ENCODE peak calls at places on chromosome 12, in seven cellular contexts. W, F, V, Y, O, K and G are unnamed samples.

GRCh38 chr12:28611115-28611435 is 420.8 kb downstream of the CCDC91 start:
- DNase-seq in K (no peak), V (peak; percentile 85), F (peak; percentile 93), Y (no peak), O (no peak), W (no peak), G (no peak)

GRCh38 chr12:232731-233614 is 19.0 kb upstream of the SLC6A12 start:
- DNase-seq in O (peak; percentile 36), V (no peak), W (no peak), Y (no peak), F (no peak), K (no peak), G (no peak)

GRCh38 chr12:13941258-13942249 is 39.8 kb downstream of the GRIN2B start:
- DNase-seq in F (peak; percentile 0), K (peak; percentile 91), Y (peak; percentile 64), O (peak; percentile 80), V (peak; percentile 19), W (peak; percentile 93), G (peak; percentile 58)

GRCh38 chr12:109767991-109768900 is 54.6 kb downstream of the FAM222A start:
- DNase-seq in O (peak; percentile 30), W (no peak), V (no peak), F (no peak), K (no peak), Y (no peak), G (no peak)

GRCh38 chr12:26848156-26848825 is 15.3 kb upstream of the ITPR2 start:
- DNase-seq in V (peak; percentile 80), W (peak; percentile 91), Y (no peak), O (no peak), F (peak; percentile 63), K (no peak), G (no peak)

GRCh38 chr12:47141459-47141858 is 61.7 kb upstream of the AMIGO2 start:
- DNase-seq in Y (no peak), K (peak; percentile 63), W (no peak), V (no peak), O (peak; percentile 56), F (no peak), G (no peak)

GRCh38 chr12:102722147-102722546 is 194.9 kb downstream of the PAH start:
- DNase-seq in K (no peak), W (no peak), Y (no peak), F (no peak), O (no peak), V (no peak), G (no peak)

GRCh38 chr12:53048033-53048779 is 1.7 kb upstream of the TNS2 start:
- DNase-seq in K (peak; percentile 86), F (no peak), O (peak; percentile 77), W (no peak), Y (no peak), V (peak; percentile 47), G (no peak)

GRCh38 chr12:22981711-22982110 is 356.7 kb downstream of the ETNK1 start:
- DNase-seq in K (peak; percentile 51), O (no peak), F (peak; percentile 38), Y (no peak), W (peak; percentile 13), V (peak; percentile 5), G (no peak)

GRCh38 chr12:22105542-22105941 is 59.5 kb downstream of the CMAS start:
- DNase-seq in V (peak; percentile 4), F (peak; percentile 6), Y (no peak), O (no peak), W (no peak), K (no peak), G (no peak)

GRCh38 chr12:124024263-124024678 is 51.3 kb downstream of the ZNF664 start:
- DNase-seq in V (no peak), O (peak; percentile 15), W (no peak), K (no peak), F (no peak), Y (no peak), G (no peak)

GRCh38 chr12:123267991-123268843 is 3.4 kb downstream of the CDK2AP1 start:
- DNase-seq in Y (no peak), K (no peak), O (no peak), F (no peak), V (no peak), W (no peak), G (no peak)

GRCh38 chr12:83462419-83462818 is 775.7 kb downstream of the TMTC2 start:
- DNase-seq in Y (no peak), O (no peak), F (no peak), V (no peak), K (peak; percentile 19), W (no peak), G (no peak)

GRCh38 chr12:123077298-123078113 is 73.4 kb downstream of the PITPNM2 start:
- DNase-seq in F (no peak), W (no peak), O (no peak), V (no peak), Y (no peak), K (no peak), G (no peak)

GRCh38 chr12:94671917-94672316 is 21.6 kb upstream of the TMCC3 start:
- DNase-seq in W (no peak), Y (no peak), K (no peak), O (no peak), V (no peak), F (no peak), G (no peak)

GRCh38 chr12:59734371-59734770 is 138.5 kb downstream of the SLC16A7 start:
- DNase-seq in K (no peak), V (no peak), W (no peak), F (no peak), Y (no peak), O (no peak), G (no peak)

GRCh38 chr12:70543444-70543843 is 93.8 kb downstream of the PTPRB start:
- DNase-seq in Y (no peak), K (peak; percentile 46), V (peak; percentile 95), O (no peak), W (no peak), F (peak; percentile 94), G (no peak)

GRCh38 chr12:50537538-50537919 is 32.7 kb downstream of the DIP2B start:
- DNase-seq in Y (no peak), F (peak; percentile 85), K (no peak), O (no peak), W (peak; percentile 35), V (peak; percentile 60), G (no peak)

GRCh38 chr12:107492393-107493134 is 193.0 kb upstream of the PWP1 start:
- DNase-seq in V (no peak), W (no peak), Y (no peak), O (no peak), F (no peak), K (no peak), G (no peak)

GRCh38 chr12:93243689-93244513 is 133.8 kb upstream of the NUDT4 start:
- DNase-seq in Y (no peak), K (no peak), V (peak; percentile 92), F (peak; percentile 78), O (no peak), W (peak; percentile 87), G (no peak)

GRCh38 chr12:63151061-63151897 is at the start of gene AVPR1A:
- DNase-seq in W (peak; percentile 23), V (peak; percentile 3), O (peak; percentile 40), K (peak; percentile 45), F (no peak), Y (no peak), G (no peak)

GRCh38 chr12:88922816-88923215 is 342.5 kb upstream of the KITLG start:
- DNase-seq in W (no peak), V (no peak), O (no peak), K (no peak), Y (no peak), F (peak; percentile 60), G (no peak)

GRCh38 chr12:108135627-108136026 is 6.5 kb downstream of the WSCD2 start:
- DNase-seq in K (no peak), W (no peak), V (no peak), O (no peak), Y (no peak), F (no peak), G (no peak)

DNA sequence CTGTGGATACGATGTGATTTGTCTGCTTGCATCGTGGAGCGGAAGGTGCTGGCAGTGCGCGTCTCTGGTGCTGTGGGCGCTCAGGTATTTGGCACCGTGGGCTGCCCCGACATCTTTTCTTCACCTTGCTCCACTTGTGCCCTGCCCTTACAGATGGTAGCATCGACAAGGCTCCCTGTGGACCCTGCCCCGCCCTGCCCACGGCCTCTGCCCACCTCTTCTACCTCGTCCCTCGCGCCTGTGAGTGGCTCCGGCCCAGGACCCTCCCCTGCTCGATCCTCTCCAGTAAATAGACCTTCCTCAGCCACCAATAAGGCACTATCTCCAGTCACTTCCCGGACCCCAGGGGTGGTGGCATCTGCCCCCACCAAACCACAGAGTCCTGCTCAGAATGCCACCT is 36.6 kb downstream of the EP400 start:
- DNase-seq in W (no peak), F (no peak), K (no peak), V (no peak), Y (no peak), O (no peak), G (no peak)
- H2BK5ac ChIP-seq in W (no peak overlapping the region), F (no peak overlapping the region), K (no peak overlapping the region), V (no peak overlapping the region), Y (peak overlapping the region; percentile 60), O (no peak overlapping the region), G (no peak overlapping the region)

GRCh38 chr12:79617696-79618095 is 73.1 kb downstream of the PAWR start:
- DNase-seq in Y (no peak), O (no peak), K (peak; percentile 63), F (no peak), W (no peak), V (no peak), G (no peak)
- H3K23ac ChIP-seq in Y (no peak overlapping the region), O (no peak overlapping the region), K (no peak overlapping the region), F (no peak overlapping the region), W (no peak overlapping the region), V (no peak overlapping the region), G (no peak overlapping the region)

DNA sequence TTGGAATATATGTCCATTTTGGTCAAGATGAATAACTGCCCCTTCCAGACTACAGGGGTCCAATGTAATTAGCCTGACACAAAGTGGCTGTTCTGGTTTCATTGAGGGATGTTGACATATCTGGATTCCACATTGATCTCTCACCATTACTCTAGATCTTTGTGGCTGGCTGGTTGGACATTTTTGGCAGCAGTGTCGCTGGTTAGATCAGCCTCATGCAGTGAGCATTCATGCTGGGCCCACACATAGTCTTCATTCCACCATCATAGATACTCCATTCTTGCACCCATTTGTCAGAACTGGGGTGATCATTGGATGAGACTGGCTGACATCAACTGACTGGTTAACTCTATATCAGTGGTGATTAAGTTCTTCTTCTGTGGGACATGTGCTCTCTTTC is 74.4 kb downstream of the MGST1 start:
- DNase-seq in W (peak; percentile 45), K (no peak), O (no peak), F (peak; percentile 38), Y (no peak), V (no peak), G (no peak)
- H2BK5ac ChIP-seq in W (no peak overlapping the region), K (no peak overlapping the region), O (no peak overlapping the region), F (no peak overlapping the region), Y (no peak overlapping the region), V (no peak overlapping the region), G (no peak overlapping the region)

DNA sequence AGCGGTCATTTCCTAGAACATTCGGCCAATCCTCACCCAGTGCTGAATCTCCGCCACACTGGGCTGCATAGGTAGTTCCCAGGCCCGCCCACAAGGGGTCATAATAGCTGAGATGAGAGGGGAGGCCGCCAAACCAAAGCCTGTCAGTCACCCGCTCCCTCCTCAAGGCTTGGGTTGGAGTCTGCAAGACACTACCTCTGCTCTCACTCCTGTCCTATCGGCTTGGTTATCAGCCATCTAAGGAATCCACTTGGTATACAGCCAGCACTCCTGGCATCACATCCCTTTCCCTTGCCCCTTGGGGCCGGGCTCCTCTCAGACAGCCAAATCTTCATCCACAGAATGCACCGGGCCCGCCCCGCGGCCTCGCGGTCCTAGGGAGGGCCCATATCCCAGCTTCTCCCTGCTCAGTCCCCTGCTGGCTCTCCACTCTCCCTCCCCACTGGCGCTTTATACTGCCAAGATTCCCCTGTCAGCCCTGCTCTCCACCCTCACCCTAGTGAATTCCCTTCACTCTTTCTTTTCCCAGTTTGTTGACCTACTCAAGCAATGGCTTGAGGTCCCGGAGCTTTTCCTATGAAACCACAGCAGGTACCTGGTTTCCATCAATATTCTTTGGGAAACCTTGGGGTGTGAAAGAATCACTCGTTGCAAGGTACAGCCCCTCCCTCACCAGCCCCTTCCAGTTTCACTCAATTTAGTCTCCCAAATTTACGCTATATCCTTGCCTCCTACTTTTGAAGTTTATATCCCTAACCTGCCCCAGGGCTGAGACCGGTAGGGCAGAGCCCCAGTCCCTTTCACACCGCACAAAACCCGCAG is 1.5 kb downstream of the IFFO1 start:
- DNase-seq in Y (no peak), W (peak; percentile 72), F (peak; percentile 72), O (peak; percentile 96), V (peak; percentile 87), K (peak; percentile 97), G (peak; percentile 79)
- H3K23ac ChIP-seq in Y (no peak overlapping the region), W (no peak overlapping the region), F (peak overlapping the region; percentile 98), O (no peak overlapping the region), V (no peak overlapping the region), K (peak overlapping the region; percentile 95), G (no peak overlapping the region)